ENCODE peak calls at places on chromosomes 7 and 10, in seven cellular contexts. F, S, Q, G, V, I and A are unnamed samples.

GRCh38 chr10:44249490-44249889 is 135.4 kb downstream of the CXCL12 start:
- DNase-seq in F (no peak), S (no peak), Q (no peak), G (no peak), V (no peak), I (no peak), A (no peak)

GRCh38 chr7:129394101-129394500 is 40.1 kb upstream of the STRIP2 start:
- DNase-seq in F (no peak), S (no peak), Q (no peak), G (no peak), V (no peak), I (no peak), A (no peak)

GRCh38 chr7:73718905-73719805 is at the start of gene STX1A:
- DNase-seq in F (no peak), S (peak), Q (peak), G (no peak), V (peak), I (no peak), A (no peak)

GRCh38 chr7:157782041-157782440 is 445.2 kb downstream of the DNAJB6 start:
- DNase-seq in F (no peak), S (no peak), Q (no peak), G (no peak), V (no peak), I (no peak), A (no peak)

GRCh38 chr7:117015258-117016184 is 62.2 kb downstream of the ST7 start:
- DNase-seq in F (no peak), S (no peak), Q (peak), G (no peak), V (no peak), I (no peak), A (no peak)

GRCh38 chr10:68560916-68561691 is 967 bp downstream of the TET1 start:
- DNase-seq in F (no peak), S (no peak), Q (no peak), G (no peak), V (no peak), I (no peak), A (no peak)

GRCh38 chr7:71131256-71131752 is 640 bp upstream of the GALNT17 start:
- DNase-seq in F (no peak), S (no peak), Q (no peak), G (no peak), V (no peak), I (no peak), A (no peak)

GRCh38 chr7:69109131-69109740 is 489.0 kb upstream of the AUTS2 start:
- DNase-seq in F (no peak), S (no peak), Q (peak), G (no peak), V (no peak), I (no peak), A (no peak)

GRCh38 chr10:132808568-132809236 is 22.8 kb upstream of the NKX6-2 start:
- DNase-seq in F (no peak), S (no peak), Q (no peak), G (no peak), V (no peak), I (peak), A (no peak)

GRCh38 chr7:63899691-63900393 is 98.8 kb upstream of the ZNF722 start:
- DNase-seq in F (peak), S (no peak), Q (no peak), G (no peak), V (peak), I (peak), A (no peak)

GRCh38 chr7:94028768-94029167 is 24.6 kb upstream of the BET1 start:
- DNase-seq in F (no peak), S (no peak), Q (peak), G (no peak), V (no peak), I (no peak), A (peak)

GRCh38 chr7:47337021-47337492 is 244.9 kb downstream of the TNS3 start:
- DNase-seq in F (no peak), S (no peak), Q (no peak), G (no peak), V (no peak), I (no peak), A (no peak)

GRCh38 chr10:100009283-100009792 is 409 bp downstream of the DNMBP start:
- DNase-seq in F (no peak), S (peak), Q (no peak), G (no peak), V (no peak), I (no peak), A (no peak)

GRCh38 chr10:3978174-3978573 is 193.2 kb upstream of the KLF6 start:
- DNase-seq in F (no peak), S (no peak), Q (peak), G (no peak), V (no peak), I (no peak), A (no peak)

DNA sequence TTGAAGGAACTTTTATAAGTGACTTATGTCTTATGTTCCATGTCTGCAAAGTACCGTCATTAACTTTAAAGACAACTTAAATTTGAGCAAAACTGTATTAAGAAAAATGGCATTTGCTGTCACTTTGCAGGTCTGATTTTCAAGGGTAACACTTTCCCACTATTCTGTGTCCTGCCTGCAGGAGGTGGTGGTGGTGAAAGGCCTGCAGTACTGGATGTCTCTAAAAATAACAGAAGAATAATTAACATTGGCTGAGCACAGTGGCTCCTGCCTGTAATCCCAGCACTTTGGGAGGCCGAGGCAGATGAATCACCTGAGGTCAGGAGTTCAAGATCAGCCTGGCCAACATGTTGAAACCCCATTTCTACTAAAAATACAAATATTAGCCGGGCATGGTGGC is 13.2 kb upstream of the PTER start:
- DNase-seq in F (no peak), S (no peak), Q (no peak), G (no peak), V (no peak), I (no peak), A (no peak)
- TF ChIP-seq CTCF in F (no peak), S (no peak), Q (no peak), G (no peak), V (no peak), I (no peak), A (no peak)

DNA sequence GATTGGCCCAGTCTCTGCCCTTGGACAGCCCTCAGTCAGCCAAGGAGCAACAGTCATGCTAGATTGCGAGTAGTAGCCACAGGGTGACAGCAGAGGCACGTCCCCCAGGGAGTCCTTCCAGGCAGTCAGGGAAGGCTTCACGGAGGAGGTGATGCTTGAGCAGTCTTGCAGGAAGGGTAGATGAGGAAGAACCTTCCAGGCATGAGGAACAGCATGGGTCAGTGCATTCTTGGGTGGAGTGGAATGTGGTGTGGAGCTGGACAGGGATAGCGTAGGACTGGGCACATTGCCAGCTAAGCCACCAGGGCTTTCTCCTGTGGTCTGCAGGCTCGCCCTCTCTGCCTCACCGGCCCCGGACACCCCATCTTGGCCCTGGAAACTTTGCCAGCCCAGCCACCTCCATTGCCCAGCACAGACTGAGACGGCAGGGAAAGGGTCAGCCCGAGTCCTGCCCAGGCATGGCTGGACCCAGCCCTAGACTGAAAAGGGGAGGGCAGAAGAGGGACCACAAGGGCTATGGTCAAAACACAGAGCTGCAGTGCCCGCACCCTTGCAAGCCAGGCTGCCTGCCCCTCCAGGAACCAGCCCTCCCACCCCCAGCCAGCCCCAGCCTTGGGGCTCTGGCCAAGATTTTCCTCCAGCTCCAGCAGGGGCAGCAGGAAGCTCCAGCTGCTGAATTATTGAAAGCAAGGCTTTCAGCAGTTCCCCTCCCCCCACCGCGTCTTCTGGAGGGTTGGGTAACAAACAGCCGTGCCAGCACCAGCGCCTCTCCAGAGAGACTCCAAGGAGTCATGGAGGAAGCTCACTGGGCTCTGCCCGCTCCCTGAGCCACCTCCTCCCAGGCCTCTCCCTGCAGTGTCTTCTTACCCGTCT is 18.7 kb downstream of the SRRM3 start:
- DNase-seq in F (no peak), S (no peak), Q (no peak), G (no peak), V (peak), I (no peak), A (peak)
- TF ChIP-seq CTCF in F (no peak), S (no peak), Q (no peak), G (peak), V (no peak), I (no peak), A (no peak)

GRCh38 chr7:144786522-144786921 is 49.3 kb downstream of the TPK1 start:
- DNase-seq in F (no peak), S (no peak), Q (no peak), G (no peak), V (no peak), I (no peak), A (no peak)
- TF ChIP-seq CTCF in F (peak), S (no peak), Q (peak), G (no peak), V (no peak), I (peak), A (peak)

DNA sequence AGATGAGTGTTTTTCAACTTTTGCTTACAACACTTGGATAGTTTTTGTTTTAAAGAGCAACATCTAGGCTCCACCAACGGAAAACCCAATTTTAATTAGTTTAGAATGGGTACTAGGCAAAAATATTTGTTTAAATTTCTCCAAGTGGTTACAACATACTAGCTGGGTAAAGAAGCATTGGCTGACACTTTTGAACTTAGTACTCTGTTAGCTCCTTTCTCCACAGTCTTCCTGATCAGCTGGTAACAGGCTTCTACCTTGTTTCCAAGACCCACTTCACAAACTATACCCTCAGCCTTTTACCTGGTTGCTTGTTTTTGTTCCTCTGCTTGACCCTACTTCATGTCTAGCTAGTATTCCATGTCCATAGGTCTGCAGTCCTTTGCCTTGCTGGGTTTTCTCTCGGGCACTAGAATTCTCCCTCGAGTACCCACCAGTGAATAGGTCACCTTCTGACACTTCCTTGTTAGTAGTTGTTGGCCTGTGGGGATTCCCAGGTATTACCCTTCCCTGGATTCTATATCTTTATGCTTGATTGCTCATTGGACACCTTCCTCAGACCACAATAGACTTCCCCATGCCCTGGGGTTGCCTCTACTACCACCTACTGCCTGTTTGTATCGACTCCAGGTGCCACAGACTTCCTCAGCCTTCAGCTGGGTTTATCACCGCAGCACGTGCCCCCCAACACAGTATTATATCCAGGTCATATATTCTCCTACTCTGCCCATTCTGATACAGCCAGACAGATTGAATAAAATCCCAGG is 42.0 kb downstream of the PRPS1L1 start:
- DNase-seq in F (no peak), S (no peak), Q (no peak), G (no peak), V (no peak), I (no peak), A (no peak)
- TF ChIP-seq CTCF in F (no peak), S (no peak), Q (no peak), G (no peak), V (no peak), I (no peak), A (no peak)

DNA sequence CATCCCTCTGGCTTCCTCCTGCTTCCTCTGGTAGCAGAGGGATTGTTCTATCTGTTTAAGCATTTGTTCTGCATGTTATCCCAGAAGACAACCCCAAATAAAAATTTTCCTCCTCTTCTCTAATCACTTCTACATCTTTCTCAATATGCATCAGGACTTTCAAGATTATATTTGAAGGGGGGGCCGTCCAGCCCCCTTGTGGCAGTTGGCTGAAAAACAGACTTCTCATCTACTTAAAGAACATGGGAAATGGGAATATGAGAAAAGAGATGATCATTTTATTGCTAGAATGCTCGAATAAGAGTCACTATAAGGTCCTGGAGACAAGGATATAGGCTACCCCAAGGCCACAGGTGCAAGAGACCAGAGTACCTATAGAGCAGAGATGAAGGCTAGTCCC is 466.0 kb downstream of the REEP3 start:
- DNase-seq in F (no peak), S (no peak), Q (no peak), G (no peak), V (no peak), I (no peak), A (no peak)
- TF ChIP-seq CTCF in F (no peak), S (no peak), Q (no peak), G (no peak), V (peak), I (no peak), A (no peak)